ENCODE peak calls at places on chromosomes 2 and 18, in five cellular contexts. L, W, Y, A and V are unnamed samples.

GRCh38 chr2:174350018-174350417 is 15.3 kb downstream of the SP9 start:
- DNase-seq in L (no peak), W (no peak), Y (no peak), A (no peak), V (no peak)

GRCh38 chr2:158990397-158991209 is 22.2 kb downstream of the TANC1 start:
- DNase-seq in L (peak), W (no peak), Y (no peak), A (peak), V (no peak)

GRCh38 chr2:191382801-191383200 is 137.6 kb downstream of the MYO1B start:
- DNase-seq in L (no peak), W (no peak), Y (no peak), A (peak), V (no peak)

GRCh38 chr2:15158532-15158931 is 402.6 kb downstream of the NBAS start:
- DNase-seq in L (no peak), W (no peak), Y (no peak), A (no peak), V (no peak)

GRCh38 chr2:169980643-169981042 is 153.4 kb downstream of the UBR3 start:
- DNase-seq in L (no peak), W (no peak), Y (no peak), A (no peak), V (no peak)

GRCh38 chr2:10151462-10151861 is 28.9 kb downstream of the RRM2 start:
- DNase-seq in L (no peak), W (no peak), Y (no peak), A (no peak), V (no peak)

GRCh38 chr2:85053802-85054201 is 79.4 kb upstream of the TCF7L1 start:
- DNase-seq in L (no peak), W (no peak), Y (no peak), A (no peak), V (no peak)

GRCh38 chr18:62336618-62337017 is 11.5 kb downstream of the TNFRSF11A start:
- DNase-seq in L (no peak), W (no peak), Y (no peak), A (no peak), V (no peak)

GRCh38 chr2:28080911-28081310 is 190.4 kb downstream of the BABAM2 start:
- DNase-seq in L (no peak), W (peak), Y (peak), A (peak), V (peak)

GRCh38 chr2:230925879-230926765 is 1.1 kb upstream of the GPR55 start:
- DNase-seq in L (no peak), W (no peak), Y (peak), A (no peak), V (no peak)

GRCh38 chr18:74351354-74351753 is 35.7 kb downstream of the C18orf63 start:
- DNase-seq in L (no peak), W (no peak), Y (no peak), A (peak), V (no peak)

GRCh38 chr18:2656237-2657042 is 914 bp downstream of the SMCHD1 start:
- DNase-seq in L (no peak), W (peak), Y (peak), A (no peak), V (peak)

GRCh38 chr2:227545990-227546389 is 52.7 kb upstream of the SCYGR2 start:
- DNase-seq in L (no peak), W (no peak), Y (no peak), A (no peak), V (no peak)

GRCh38 chr2:74188018-74188601 is 9.4 kb upstream of the MOB1A start:
- DNase-seq in L (peak), W (no peak), Y (no peak), A (peak), V (no peak)

GRCh38 chr18:21897811-21898210 is 157.2 kb downstream of the MIB1 start:
- DNase-seq in L (no peak), W (peak), Y (no peak), A (no peak), V (peak)

GRCh38 chr2:235850771-235851551 is 317.2 kb downstream of the GBX2 start:
- DNase-seq in L (no peak), W (no peak), Y (no peak), A (no peak), V (no peak)

GRCh38 chr2:26809211-26809610 is 23.4 kb downstream of the CENPA start:
- DNase-seq in L (no peak), W (no peak), Y (no peak), A (no peak), V (no peak)

GRCh38 chr2:205903549-205904129 is 182.3 kb downstream of the INO80D start:
- DNase-seq in L (no peak), W (no peak), Y (no peak), A (no peak), V (peak)
- TF ChIP-seq CTCF in L (no peak), W (no peak), Y (no peak), A (peak), V (peak)

GRCh38 chr2:30223413-30223874 is 7.9 kb upstream of the LBH start:
- DNase-seq in L (no peak), W (no peak), Y (no peak), A (no peak), V (no peak)

GRCh38 chr2:30222636-30223360 is 8.5 kb upstream of the LBH start:
- DNase-seq in L (no peak), W (no peak), Y (no peak), A (no peak), V (no peak)

GRCh38 chr2:30226144-30227032 is 4.9 kb upstream of the LBH start:
- DNase-seq in L (no peak), W (no peak), Y (no peak), A (no peak), V (no peak)

GRCh38 chr2:30224147-30224546 is 7.2 kb upstream of the LBH start:
- DNase-seq in L (no peak), W (no peak), Y (no peak), A (no peak), V (no peak)

DNA sequence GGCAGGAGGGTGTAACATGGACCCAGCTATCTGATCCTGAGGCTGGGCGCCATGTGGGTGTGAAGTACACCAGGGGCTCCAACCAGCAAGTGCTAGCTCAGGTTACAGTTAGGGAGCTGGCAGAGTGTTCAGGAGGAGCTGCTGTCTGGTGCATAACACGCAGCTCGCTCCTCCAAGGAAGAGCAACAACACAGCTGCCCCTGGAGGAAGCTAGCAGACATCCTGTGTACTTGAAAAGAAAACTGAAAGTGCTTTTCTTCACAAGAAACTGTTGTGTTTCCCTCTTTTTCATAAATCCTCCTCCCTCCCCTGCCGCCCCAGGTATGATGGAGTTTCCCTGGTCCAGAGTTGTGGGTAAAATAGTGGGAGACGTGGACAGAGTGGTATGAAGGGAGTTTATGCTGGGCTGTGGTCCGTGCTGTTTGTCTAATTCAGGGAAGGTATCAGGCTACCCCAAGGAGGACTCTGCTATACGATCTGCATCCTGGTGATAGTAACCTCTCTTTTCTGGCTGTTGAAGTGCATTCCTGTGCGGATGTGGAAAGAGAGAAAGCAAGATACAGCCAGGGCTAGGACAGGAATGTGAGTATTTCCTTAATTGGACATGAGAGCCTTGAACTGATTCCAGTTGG is 6.1 kb upstream of the LBH start:
- DNase-seq in L (no peak), W (peak), Y (no peak), A (peak), V (no peak)
- TF ChIP-seq CTCF in L (no peak), W (no peak), Y (no peak), A (peak), V (no peak)

GRCh38 chr18:55781481-55781957 is 193.5 kb upstream of the TCF4 start:
- DNase-seq in L (no peak), W (peak), Y (no peak), A (no peak), V (peak)
- TF ChIP-seq CTCF in L (peak), W (peak), Y (peak), A (peak), V (peak)

DNA sequence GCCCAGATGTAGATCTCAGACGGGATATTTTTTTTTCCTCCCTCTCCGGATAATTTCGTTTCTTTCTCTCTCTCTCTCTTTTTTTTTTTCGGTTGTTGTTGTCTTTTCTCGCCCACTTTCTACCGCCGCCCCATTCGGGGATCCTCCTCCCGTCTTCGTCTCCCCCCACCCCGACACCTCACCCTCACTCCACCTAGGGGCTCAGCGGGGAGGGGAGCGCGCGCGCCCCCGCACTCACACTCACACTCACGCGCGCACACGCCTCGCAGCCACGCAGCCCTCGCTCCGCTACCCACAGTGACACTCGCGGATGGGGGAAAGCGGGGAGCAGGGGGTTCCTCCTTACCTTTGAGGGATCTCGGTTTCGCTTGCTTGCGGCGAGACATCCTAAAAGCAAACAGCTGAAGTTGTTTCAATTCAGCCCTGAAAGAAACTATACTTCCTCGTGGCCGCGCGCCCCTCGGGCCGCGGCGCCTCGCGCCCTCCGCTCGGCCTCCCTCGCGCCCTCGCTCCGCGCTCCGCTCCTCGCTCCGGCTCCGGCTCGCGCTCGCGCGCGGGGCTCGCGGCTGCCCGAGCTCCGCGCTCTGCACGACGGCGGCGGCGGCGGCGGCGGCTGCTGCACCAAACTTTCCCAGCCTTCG is 1.3 kb downstream of the ZNF521 start:
- DNase-seq in L (no peak), W (peak), Y (peak), A (peak), V (peak)
- TF ChIP-seq CTCF in L (no peak), W (no peak), Y (no peak), A (no peak), V (no peak)

GRCh38 chr2:172427990-172428840 is 829 bp downstream of the ITGA6 start:
- DNase-seq in L (no peak), W (peak), Y (no peak), A (no peak), V (peak)

GRCh38 chr2:172429351-172429968 is 2.1 kb downstream of the ITGA6 start:
- DNase-seq in L (no peak), W (no peak), Y (no peak), A (no peak), V (no peak)

GRCh38 chr2:172426635-172427255 is 641 bp upstream of the ITGA6 start:
- DNase-seq in L (no peak), W (no peak), Y (no peak), A (no peak), V (no peak)

GRCh38 chr2:172428841-172429173 is 1.4 kb downstream of the ITGA6 start:
- DNase-seq in L (no peak), W (no peak), Y (no peak), A (no peak), V (no peak)

GRCh38 chr2:172427256-172427989 is at the start of gene ITGA6:
- DNase-seq in L (peak), W (peak), Y (peak), A (no peak), V (peak)
- TF ChIP-seq CTCF in L (peak), W (no peak), Y (no peak), A (peak), V (no peak)

GRCh38 chr18:845152-845819 is 33.2 kb upstream of the YES1 start:
- DNase-seq in L (no peak), W (peak), Y (no peak), A (no peak), V (no peak)
- TF ChIP-seq CTCF in L (no peak), W (no peak), Y (no peak), A (no peak), V (no peak)

DNA sequence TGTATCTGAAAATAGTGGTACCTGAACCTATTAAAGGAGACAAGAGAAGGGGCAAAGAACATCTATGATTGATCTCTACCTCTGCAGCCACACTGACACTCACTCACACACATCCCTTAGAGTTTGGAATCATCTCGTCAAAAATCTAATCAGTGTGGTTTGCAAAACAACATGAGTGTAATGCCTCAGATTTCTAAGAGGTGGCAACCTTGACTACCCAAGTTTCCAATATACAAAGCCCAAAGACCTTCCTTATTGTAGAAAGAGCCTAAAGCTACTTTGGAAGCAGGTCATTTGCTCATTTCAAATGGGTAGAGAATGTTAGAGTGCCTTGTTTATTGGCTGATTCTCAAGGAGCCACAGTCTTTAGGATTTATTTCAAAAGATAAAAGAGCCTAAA is 444.9 kb downstream of the ARHGAP15 start:
- DNase-seq in L (no peak), W (no peak), Y (no peak), A (no peak), V (no peak)
- TF ChIP-seq CTCF in L (no peak), W (no peak), Y (no peak), A (no peak), V (no peak)

GRCh38 chr2:219078126-219078525 is 17.4 kb upstream of the IHH start:
- DNase-seq in L (no peak), W (no peak), Y (no peak), A (no peak), V (no peak)
- TF ChIP-seq CTCF in L (no peak), W (no peak), Y (no peak), A (no peak), V (no peak)